ENCODE peak calls at places on chromosomes 3 and 15, in six cellular contexts. U, E, W, F, J and S are unnamed samples.

GRCh38 chr3:142523921-142524566 is 54.5 kb downstream of the ATR start:
- DNase-seq in F (no peak), W (no peak), J (no peak), U (no peak), E (no peak), S (no peak)

GRCh38 chr3:124950026-124950425 is 15.5 kb upstream of the MUC13 start:
- DNase-seq in J (no peak), W (no peak), F (no peak), U (no peak), E (no peak), S (no peak)

GRCh38 chr3:49098429-49098828 is 4.6 kb upstream of the QRICH1 start:
- DNase-seq in F (no peak), U (no peak), E (no peak), J (no peak), W (no peak), S (no peak)

GRCh38 chr15:43912208-43912607 is 85.4 kb downstream of the WDR76 start:
- DNase-seq in U (no peak), F (no peak), W (no peak), J (no peak), E (no peak), S (no peak)

GRCh38 chr15:82649226-82649999 is 2.2 kb upstream of the CPEB1 start:
- DNase-seq in F (no peak), J (no peak), E (no peak), U (no peak), W (no peak), S (no peak)

GRCh38 chr3:100525753-100526612 is 33.6 kb downstream of the TMEM45A start:
- DNase-seq in J (no peak), W (no peak), U (no peak), F (no peak), E (no peak), S (no peak)

GRCh38 chr3:20529911-20530310 is 343.9 kb upstream of the SGO1 start:
- DNase-seq in F (no peak), J (no peak), U (no peak), W (no peak), E (no peak), S (no peak)

GRCh38 chr3:161823910-161824309 is 327.3 kb downstream of the OTOL1 start:
- DNase-seq in E (no peak), W (no peak), J (no peak), F (no peak), U (no peak), S (no peak)

GRCh38 chr15:66748320-66748779 is 46.3 kb downstream of the SMAD6 start:
- DNase-seq in E (no peak), F (no peak), U (no peak), W (no peak), J (no peak), S (no peak)

GRCh38 chr3:12734960-12735359 is 24.1 kb downstream of the TMEM40 start:
- DNase-seq in F (no peak), E (no peak), U (no peak), W (no peak), J (no peak), S (no peak)

GRCh38 chr15:66964111-66964738 is 101.2 kb upstream of the SMAD3 start:
- DNase-seq in F (no peak), E (no peak), W (no peak), J (no peak), U (no peak), S (no peak)

GRCh38 chr15:90967206-90967605 is 12.5 kb downstream of the RCCD1 start:
- DNase-seq in J (no peak), U (no peak), F (no peak), E (no peak), W (no peak), S (no peak)

GRCh38 chr15:64530472-64530871 is 70.1 kb downstream of the ZNF609 start:
- DNase-seq in J (no peak), F (no peak), W (no peak), E (no peak), U (no peak), S (no peak)

GRCh38 chr15:84747423-84748273 is 744 bp upstream of the ZNF592 start:
- DNase-seq in W (peak; percentile 82), F (peak; percentile 74), E (peak; percentile 95), J (peak; percentile 89), U (peak; percentile 66), S (peak; percentile 84)

GRCh38 chr3:171317133-171317532 is 143.1 kb downstream of the TNIK start:
- DNase-seq in W (no peak), U (no peak), E (no peak), J (peak; percentile 48), F (no peak), S (no peak)

GRCh38 chr3:23117856-23118255 is 85.3 kb upstream of the UBE2E2 start:
- DNase-seq in F (no peak), U (no peak), J (no peak), E (no peak), W (no peak), S (no peak)

GRCh38 chr15:25693321-25694237 is 169.5 kb downstream of the ATP10A start:
- DNase-seq in U (peak; percentile 43), J (peak; percentile 46), E (no peak), W (peak; percentile 74), F (peak; percentile 75), S (no peak)

GRCh38 chr3:83426311-83426710 is 1532.5 kb upstream of the CADM2 start:
- DNase-seq in F (no peak), J (no peak), W (no peak), E (no peak), U (no peak), S (no peak)

GRCh38 chr15:68525815-68526214 is 53.0 kb upstream of the CORO2B start:
- DNase-seq in U (no peak), J (no peak), F (no peak), E (no peak), W (no peak), S (no peak)

GRCh38 chr15:63378946-63379345 is 2.7 kb downstream of the CA12 start:
- DNase-seq in J (peak; percentile 28), W (no peak), E (no peak), F (no peak), U (no peak), S (no peak)

GRCh38 chr15:89349212-89349558 is 14.6 kb upstream of the POLG start:
- DNase-seq in J (no peak), F (no peak), E (no peak), W (no peak), U (no peak), S (no peak)

GRCh38 chr15:60760646-60761504 is 281.9 kb upstream of the ICE2 start:
- DNase-seq in W (no peak), U (no peak), E (no peak), J (no peak), F (no peak), S (no peak)

GRCh38 chr15:60758961-60759729 is 280.2 kb upstream of the ICE2 start:
- DNase-seq in E (no peak), J (no peak), F (no peak), U (no peak), W (no peak), S (no peak)

GRCh38 chr15:60762167-60762566 is 283.2 kb upstream of the ICE2 start:
- DNase-seq in J (no peak), W (no peak), U (no peak), E (no peak), F (no peak), S (no peak)

GRCh38 chr15:60763668-60764067 is 284.7 kb upstream of the ICE2 start:
- DNase-seq in J (no peak), W (no peak), E (no peak), F (no peak), U (no peak), S (no peak)

GRCh38 chr15:60761505-60761845 is 282.5 kb upstream of the ICE2 start:
- DNase-seq in U (no peak), J (no peak), W (no peak), F (no peak), E (no peak), S (no peak)
- TF ChIP-seq CTCF in U (no peak), J (no peak), W (no peak), F (no peak), E (no peak), S (no peak)

DNA sequence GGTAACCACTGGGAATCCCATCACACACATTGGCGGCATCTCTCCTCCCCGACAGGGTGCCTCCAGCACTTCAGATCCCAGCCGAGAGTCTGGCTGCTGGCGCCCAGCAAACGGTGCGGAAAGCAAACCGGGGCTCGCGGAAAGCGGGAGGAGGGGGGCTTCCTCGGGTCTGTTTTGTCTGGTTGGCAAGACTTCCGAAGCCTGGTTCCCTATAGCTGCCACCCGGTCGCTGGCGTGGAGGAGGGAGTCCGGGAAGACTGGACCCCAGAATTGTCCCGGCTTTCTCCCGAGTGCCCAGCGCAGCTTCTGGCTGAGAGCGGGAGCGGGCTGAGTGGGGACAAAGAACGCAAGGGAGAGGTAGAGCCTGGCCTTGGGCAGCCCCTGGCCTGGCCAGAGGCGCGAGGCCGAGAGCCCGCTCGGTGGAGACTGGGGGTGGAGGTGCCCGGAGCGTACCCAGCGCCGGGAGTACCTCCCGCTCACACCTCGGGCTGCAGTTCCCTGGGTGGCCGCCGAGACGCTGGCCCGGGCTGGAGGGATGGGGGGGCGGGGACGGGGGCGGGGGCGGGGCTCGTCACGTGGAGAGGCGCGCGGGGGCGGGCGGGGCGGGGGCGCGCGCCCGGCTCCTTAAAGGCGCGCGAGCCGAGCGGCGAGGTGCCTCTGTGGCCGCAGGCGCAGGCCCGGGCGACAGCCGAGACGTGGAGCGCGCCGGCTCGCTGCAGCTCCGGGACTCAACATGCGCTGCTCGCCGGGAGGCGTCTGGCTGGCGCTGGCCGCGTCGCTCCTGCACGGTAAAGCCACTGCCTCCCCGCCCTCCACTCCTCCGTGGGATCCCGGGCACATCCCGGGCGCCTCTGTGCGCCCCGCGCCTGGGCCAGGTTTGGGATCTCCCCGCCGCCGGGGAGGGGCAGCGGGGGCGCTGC is at the start of gene CHRNA7:
- DNase-seq in W (peak; percentile 86), F (peak; percentile 77), J (peak; percentile 75), E (peak; percentile 91), U (peak; percentile 67), S (peak; percentile 86)
- TF ChIP-seq CTCF in W (peak; percentile 25), F (no peak), J (peak; percentile 48), E (no peak), U (peak; percentile 50), S (peak; percentile 63)

DNA sequence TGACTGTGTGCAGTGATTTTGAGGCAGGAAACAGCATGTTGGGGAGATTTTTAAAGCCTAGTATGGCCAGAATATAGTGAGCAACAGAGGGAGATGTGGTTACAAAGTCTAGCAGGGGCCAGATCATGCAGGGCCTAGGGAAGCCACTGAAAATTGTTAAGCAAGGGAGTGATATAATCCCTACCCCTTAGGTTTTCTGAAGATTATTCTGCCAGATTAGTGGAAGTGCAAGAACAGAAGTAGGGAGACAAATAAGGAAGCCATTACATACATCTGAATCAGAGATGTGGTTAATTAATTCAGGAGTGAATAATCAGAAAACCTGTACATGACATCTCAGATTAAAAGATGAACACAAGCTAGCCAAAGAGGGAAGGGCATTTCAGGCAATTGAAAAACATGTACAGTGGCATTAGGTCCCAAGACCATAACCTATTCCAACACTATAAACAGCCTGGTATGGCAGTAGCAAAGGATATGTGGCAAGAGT is 54.8 kb downstream of the MSL2 start:
- DNase-seq in U (no peak), W (no peak), J (no peak), F (no peak), E (no peak), S (no peak)
- TF ChIP-seq CTCF in U (no peak), W (no peak), J (no peak), F (no peak), E (no peak), S (no peak)

GRCh38 chr15:70095387-70096214 is 2.1 kb downstream of the TLE3 start:
- DNase-seq in U (no peak), F (peak; percentile 73), J (peak; percentile 60), W (peak; percentile 74), E (peak; percentile 92), S (peak; percentile 79)
- TF ChIP-seq CTCF in U (peak; percentile 44), F (no peak), J (no peak), W (peak; percentile 40), E (no peak), S (peak; percentile 49)

GRCh38 chr15:27250223-27250622 is 279.2 kb downstream of the GABRG3 start:
- DNase-seq in J (no peak), F (no peak), U (no peak), W (no peak), E (no peak), S (no peak)
- TF ChIP-seq CTCF in J (no peak), F (no peak), U (no peak), W (peak; percentile 27), E (no peak), S (peak; percentile 21)